ENCODE peak calls at places on chromosomes 13 and 19, in eight cellular contexts. V is astrocyte of the hippocampus; K is smooth muscle cell of the brain vasculature; Z is stromal cell of bone marrow; X is SHP77; P is NCI-H446; I is cardiac fibroblast; C is stimulated activated naive CD4-positive, alpha-beta T cell treated with Interleukin-2 at 50 U/mL for 16 hours. E is an unnamed sample.
A peak's percentile ranks its signal among the peaks of the same experiment; 100 is the strongest.

GRCh38 chr19:35240322-35240721 is 8.5 kb upstream of the LSR start:
- DNase-seq in P (no peak), I (no peak), V (no peak), K (no peak), X (no peak), Z (no peak), C (no peak), E (no peak)

GRCh38 chr13:72390909-72391308 is 336.5 kb downstream of the MZT1 start:
- DNase-seq in C (no peak), I (peak; percentile 1), K (no peak), P (no peak), Z (no peak), V (no peak), X (no peak), E (no peak)

GRCh38 chr13:24664726-24665409 is 15.3 kb upstream of the ATP12A start:
- DNase-seq in C (no peak), X (no peak), P (no peak), I (peak; percentile 50), K (no peak), V (peak; percentile 14), Z (no peak), E (peak; percentile 68)

GRCh38 chr13:24270639-24271131 is 38.7 kb upstream of the C1QTNF9 start:
- DNase-seq in P (no peak), Z (peak; percentile 41), X (peak; percentile 10), I (peak; percentile 75), C (peak; percentile 49), V (peak; percentile 73), K (no peak), E (no peak)

GRCh38 chr19:40257096-40257517 is 28.0 kb downstream of the AKT2 start:
- DNase-seq in Z (no peak), C (no peak), P (no peak), K (no peak), I (no peak), X (no peak), V (no peak), E (no peak)

GRCh38 chr13:112638919-112639318 is 50.9 kb upstream of the ATP11A start:
- DNase-seq in K (no peak), P (no peak), C (no peak), X (no peak), I (no peak), Z (no peak), V (no peak), E (no peak)

GRCh38 chr13:110265682-110266430 is 41.1 kb downstream of the COL4A1 start:
- DNase-seq in V (peak; percentile 67), Z (no peak), C (no peak), X (no peak), K (no peak), P (no peak), I (no peak), E (no peak)

GRCh38 chr19:11375143-11375948 is 880 bp downstream of the SWSAP1 start:
- DNase-seq in K (no peak), C (peak; percentile 55), I (no peak), Z (no peak), V (no peak), P (no peak), X (peak; percentile 75), E (no peak)

GRCh38 chr19:51644636-51645271 is 1.9 kb downstream of the SIGLEC14 start:
- DNase-seq in P (no peak), K (no peak), V (no peak), X (no peak), Z (no peak), I (no peak), C (no peak), E (no peak)

GRCh38 chr13:100619940-100620339 is 31.4 kb upstream of the GGACT start:
- DNase-seq in V (no peak), I (no peak), P (no peak), C (no peak), Z (no peak), X (no peak), K (no peak), E (no peak)

GRCh38 chr19:4456843-4457653 is 546 bp downstream of the UBXN6 start:
- DNase-seq in V (peak; percentile 81), C (peak; percentile 54), I (peak; percentile 50), K (no peak), P (peak; percentile 81), X (peak; percentile 40), Z (peak; percentile 18), E (peak; percentile 66)

GRCh38 chr13:46759861-46760260 is 37.1 kb downstream of the ESD start:
- DNase-seq in P (no peak), C (no peak), V (no peak), Z (no peak), K (no peak), X (no peak), I (peak; percentile 53), E (no peak)

GRCh38 chr19:4669723-4670480 is at the start of gene MYDGF:
- DNase-seq in I (peak; percentile 89), K (peak; percentile 56), X (peak; percentile 92), V (peak; percentile 97), P (peak; percentile 96), Z (peak; percentile 74), C (peak; percentile 94), E (peak; percentile 96)

GRCh38 chr13:92303428-92303827 is 905.0 kb downstream of the GPC5 start:
- DNase-seq in V (no peak), Z (no peak), K (no peak), X (no peak), I (peak; percentile 46), C (no peak), P (no peak), E (no peak)

GRCh38 chr19:6065685-6066365 is 44.5 kb downstream of the RFX2 start:
- DNase-seq in I (no peak), Z (no peak), X (peak; percentile 30), C (peak; percentile 78), P (no peak), K (no peak), V (peak; percentile 72), E (peak; percentile 76)

GRCh38 chr19:38655148-38655824 is 7.8 kb downstream of the ACTN4 start:
- DNase-seq in C (no peak), X (no peak), Z (no peak), I (peak; percentile 54), V (peak; percentile 25), P (no peak), K (no peak), E (peak; percentile 44)

E was measured in Daoy.